ENCODE peak calls at places on chromosomes 4 and X, in four cellular contexts. R is dorsolateral prefrontal cortex, K is astrocyte, N is HFF-Myc. Y is an unnamed sample.

GRCh38 chr4:104408893-104409292 is 85.8 kb downstream of the CXXC4 start:
- DNase-seq in R (no peak), K (no peak), N (no peak), Y (no peak)

GRCh38 chrX:112147206-112147605 is 64.6 kb upstream of the TRPC5 start:
- DNase-seq in R (no peak), K (no peak), N (no peak), Y (no peak)

GRCh38 chr4:155179216-155179615 is 29.2 kb upstream of the NPY2R start:
- DNase-seq in R (no peak), K (peak), N (no peak), Y (no peak)

GRCh38 chr4:107283587-107284559 is 247.8 kb upstream of the DKK2 start:
- DNase-seq in R (no peak), K (peak), N (peak), Y (peak)

GRCh38 chr4:143241892-143242291 is 57.2 kb downstream of the USP38 start:
- DNase-seq in R (no peak), K (peak), N (no peak), Y (no peak)

GRCh38 chrX:18938710-18939109 is 45.2 kb downstream of the PHKA2 start:
- DNase-seq in R (no peak), K (no peak), N (no peak), Y (no peak)

GRCh38 chrX:39492495-39493162 is 605.1 kb downstream of the BCOR start:
- DNase-seq in R (no peak), K (no peak), N (no peak), Y (no peak)

GRCh38 chr4:101420661-101421060 is 73.3 kb upstream of the PPP3CA start:
- DNase-seq in R (no peak), K (peak), N (no peak), Y (no peak)

GRCh38 chrX:68498044-68498507 is 775 bp upstream of the YIPF6 start:
- DNase-seq in R (no peak), K (no peak), N (no peak), Y (no peak)

GRCh38 chrX:15977644-15978043 is 123.0 kb upstream of the AP1S2 start:
- DNase-seq in R (no peak), K (no peak), N (no peak), Y (no peak)

GRCh38 chr4:82562553-82562854 is 716 bp upstream of the TMEM150C start:
- DNase-seq in R (no peak), K (no peak), N (no peak), Y (no peak)

GRCh38 chr4:1236103-1236641 is 12.8 kb downstream of the CTBP1 start:
- DNase-seq in R (no peak), K (no peak), N (no peak), Y (no peak)

GRCh38 chr4:116101321-116101720 is 984.1 kb downstream of the TRAM1L1 start:
- DNase-seq in R (no peak), K (no peak), N (no peak), Y (no peak)

GRCh38 chr4:165662341-165662740 is 210.7 kb upstream of the TLL1 start:
- DNase-seq in R (no peak), K (peak), N (no peak), Y (no peak)

GRCh38 chrX:12471061-12471460 is 320.2 kb upstream of the PRPS2 start:
- DNase-seq in R (no peak), K (no peak), N (no peak), Y (no peak)

GRCh38 chr4:123366144-123366748 is 30.3 kb upstream of the SPRY1 start:
- DNase-seq in R (no peak), K (no peak), N (no peak), Y (no peak)

GRCh38 chrX:66046612-66047235 is 6.8 kb upstream of the VSIG4 start:
- DNase-seq in R (no peak), K (no peak), N (no peak), Y (no peak)

GRCh38 chr4:33357121-33357520 is 2637.0 kb downstream of the PCDH7 start:
- DNase-seq in R (no peak), K (no peak), N (peak), Y (no peak)

GRCh38 chrX:130758072-130758471 is 144.9 kb downstream of the ENOX2 start:
- DNase-seq in R (no peak), K (no peak), N (no peak), Y (no peak)

GRCh38 chrX:73069365-73070035 is 9.8 kb downstream of the PABPC1L2A start:
- DNase-seq in R (no peak), K (no peak), N (no peak), Y (no peak)

GRCh38 chrX:44903107-44903506 is 30.1 kb downstream of the KDM6A start:
- DNase-seq in R (no peak), K (peak), N (no peak), Y (no peak)

GRCh38 chrX:11566158-11566557 is 99.6 kb downstream of the ARHGAP6 start:
- DNase-seq in R (no peak), K (no peak), N (no peak), Y (no peak)

GRCh38 chrX:130082244-130083106 is 27.8 kb downstream of the ELF4 start:
- DNase-seq in R (no peak), K (no peak), N (no peak), Y (no peak)

GRCh38 chrX:72069380-72070160 is 62.1 kb downstream of the RTL5 start:
- DNase-seq in R (no peak), K (no peak), N (no peak), Y (no peak)

GRCh38 chrX:49858341-49858740 is 20.9 kb upstream of the USP27X start:
- DNase-seq in R (no peak), K (no peak), N (no peak), Y (no peak)

GRCh38 chrX:129930941-129931410 is 25.0 kb downstream of the UTP14A start:
- DNase-seq in R (no peak), K (peak), N (no peak), Y (no peak)

GRCh38 chr4:87848622-87849351 is 16.0 kb downstream of the MEPE start:
- DNase-seq in R (peak), K (peak), N (peak), Y (no peak)
- H3K4me3 ChIP-seq in R (peak), K (peak), N (no peak), Y (no peak)

DNA sequence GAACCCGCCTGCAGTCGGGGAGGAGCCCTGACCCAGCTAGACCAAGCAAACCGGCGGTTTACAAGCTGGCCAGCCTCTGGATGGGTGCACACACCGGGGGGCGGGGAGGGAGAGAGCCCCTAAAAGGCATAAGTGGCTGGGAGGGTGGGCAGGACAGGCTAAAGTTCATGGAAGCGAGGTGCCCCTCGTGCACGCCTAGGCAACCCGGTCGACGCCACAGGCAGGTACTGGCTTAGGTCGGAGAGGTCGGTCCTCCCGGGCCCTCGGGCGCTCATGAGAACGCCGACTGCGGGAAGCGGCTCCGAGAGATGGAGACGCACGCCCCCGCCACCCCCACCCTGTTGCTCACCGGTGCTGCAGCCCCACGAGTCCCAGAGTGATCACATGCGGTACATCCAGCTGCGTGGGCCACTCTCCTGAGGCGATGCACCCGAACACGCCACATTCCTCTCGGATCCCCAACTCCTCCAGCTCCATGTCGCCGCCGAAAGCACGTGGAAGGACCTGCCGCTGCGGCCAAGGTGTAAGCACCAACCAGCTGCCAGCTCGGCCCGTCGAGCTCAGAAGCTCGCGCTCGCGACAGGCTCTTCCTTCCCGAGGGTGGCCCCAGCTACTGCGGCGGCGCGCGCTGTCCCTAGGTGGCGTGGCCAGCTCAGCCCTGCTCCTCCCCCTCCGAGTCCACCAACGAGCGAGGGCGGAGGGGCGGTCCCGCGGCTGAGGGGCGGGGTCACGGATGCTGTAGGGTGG is at the start of gene PPAT:
- DNase-seq in R (peak), K (peak), N (peak), Y (peak)
- TF ChIP-seq CTCF in R (peak), K (no peak), N (peak), Y (peak)

GRCh38 chrX:51742586-51742985 is 656 bp upstream of the GSPT2 start:
- DNase-seq in R (no peak), K (no peak), N (no peak), Y (no peak)
- H3K4me3 ChIP-seq in R (peak), K (no peak), N (peak), Y (no peak)

GRCh38 chr4:144645102-144645469 is 870 bp upstream of the HHIP start:
- DNase-seq in R (peak), K (no peak), N (no peak), Y (no peak)

GRCh38 chr4:144648042-144648441 is 2.1 kb downstream of the HHIP start:
- DNase-seq in R (no peak), K (no peak), N (no peak), Y (no peak)

GRCh38 chr4:144647095-144647959 is 1.4 kb downstream of the HHIP start:
- DNase-seq in R (no peak), K (peak), N (no peak), Y (no peak)

GRCh38 chr4:144645621-144646522 is at the start of gene HHIP:
- DNase-seq in R (peak), K (peak), N (no peak), Y (no peak)

DNA sequence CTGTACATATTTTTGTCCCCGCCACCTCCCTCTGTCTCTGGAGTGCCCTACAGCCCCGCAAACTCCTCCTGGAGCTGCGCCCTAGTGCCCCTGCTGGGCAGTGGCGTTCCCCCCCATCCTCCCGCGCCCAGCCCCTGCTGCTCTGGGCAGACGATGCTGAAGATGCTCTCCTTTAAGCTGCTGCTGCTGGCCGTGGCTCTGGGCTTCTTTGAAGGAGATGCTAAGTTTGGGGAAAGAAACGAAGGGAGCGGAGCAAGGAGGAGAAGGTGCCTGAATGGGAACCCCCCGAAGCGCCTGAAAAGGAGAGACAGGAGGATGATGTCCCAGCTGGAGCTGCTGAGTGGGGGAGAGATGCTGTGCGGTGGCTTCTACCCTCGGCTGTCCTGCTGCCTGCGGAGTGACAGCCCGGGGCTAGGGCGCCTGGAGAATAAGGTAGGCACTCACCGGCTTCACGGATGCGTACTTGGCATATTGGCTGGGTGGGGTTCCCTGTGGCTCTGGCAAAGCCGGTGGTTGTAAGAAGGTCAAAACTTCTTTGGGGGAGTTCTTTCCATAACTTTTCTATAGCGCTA is 653 bp downstream of the HHIP start:
- DNase-seq in R (peak), K (no peak), N (no peak), Y (no peak)
- TF ChIP-seq CTCF in R (peak), K (no peak), N (no peak), Y (peak)

GRCh38 chr4:42152507-42153504 is at the start of gene BEND4:
- DNase-seq in R (no peak), K (no peak), N (no peak), Y (no peak)

GRCh38 chr4:42150653-42151567 is 1.5 kb downstream of the BEND4 start:
- DNase-seq in R (no peak), K (no peak), N (no peak), Y (no peak)

GRCh38 chr4:42149004-42149403 is 3.5 kb downstream of the BEND4 start:
- DNase-seq in R (no peak), K (no peak), N (no peak), Y (no peak)

GRCh38 chr4:42148453-42148852 is 4.0 kb downstream of the BEND4 start:
- DNase-seq in R (no peak), K (no peak), N (no peak), Y (no peak)

DNA sequence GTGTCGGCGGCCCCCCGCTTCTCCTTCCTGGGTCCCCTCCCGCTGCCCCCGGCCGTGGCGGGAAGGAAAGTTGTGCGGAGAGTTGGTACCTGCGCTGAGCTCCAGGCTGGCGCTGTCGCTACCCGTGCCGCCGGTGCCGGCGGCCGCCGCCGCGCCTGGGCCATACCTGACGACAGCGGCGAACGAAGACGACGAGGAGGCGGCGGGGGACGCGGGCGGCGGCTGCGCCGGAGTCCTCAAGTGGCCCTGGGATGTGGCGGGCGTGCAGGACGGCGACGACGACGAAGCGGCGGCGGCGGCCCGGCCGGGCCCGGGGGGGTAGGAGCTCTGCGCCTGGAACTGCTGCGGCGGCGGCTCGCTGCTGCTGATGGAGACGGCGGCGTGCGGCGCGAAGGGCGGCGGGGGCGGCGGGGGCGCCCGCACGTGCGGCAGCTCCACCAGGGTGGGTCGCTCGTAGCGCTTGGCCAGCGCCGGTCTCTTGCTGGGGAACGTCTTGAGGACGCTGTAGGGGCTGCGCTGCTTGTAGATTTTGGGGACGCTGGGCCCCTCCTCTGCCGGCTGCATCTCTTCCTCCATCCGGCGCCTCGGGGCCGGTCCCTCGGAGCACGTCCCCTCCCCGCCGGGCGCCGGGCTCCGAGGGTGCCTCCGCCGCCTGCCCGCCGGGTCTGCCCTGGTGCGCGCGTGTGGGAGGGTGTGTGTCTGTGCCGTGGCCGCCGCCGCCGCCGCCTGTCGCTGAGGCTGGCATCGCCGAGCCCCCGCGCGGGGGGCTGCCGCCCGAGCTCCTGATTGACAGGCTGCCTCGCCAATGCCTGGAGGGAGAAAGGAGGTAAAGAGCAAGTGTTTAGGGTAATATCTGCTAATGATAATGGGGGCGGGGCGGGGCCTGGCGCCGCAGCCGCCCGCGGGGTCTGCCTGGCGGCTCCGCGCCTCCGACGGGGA is 618 bp downstream of the BEND4 start:
- DNase-seq in R (no peak), K (no peak), N (no peak), Y (no peak)
- H3K4me3 ChIP-seq in R (peak), K (peak), N (no peak), Y (no peak)

DNA sequence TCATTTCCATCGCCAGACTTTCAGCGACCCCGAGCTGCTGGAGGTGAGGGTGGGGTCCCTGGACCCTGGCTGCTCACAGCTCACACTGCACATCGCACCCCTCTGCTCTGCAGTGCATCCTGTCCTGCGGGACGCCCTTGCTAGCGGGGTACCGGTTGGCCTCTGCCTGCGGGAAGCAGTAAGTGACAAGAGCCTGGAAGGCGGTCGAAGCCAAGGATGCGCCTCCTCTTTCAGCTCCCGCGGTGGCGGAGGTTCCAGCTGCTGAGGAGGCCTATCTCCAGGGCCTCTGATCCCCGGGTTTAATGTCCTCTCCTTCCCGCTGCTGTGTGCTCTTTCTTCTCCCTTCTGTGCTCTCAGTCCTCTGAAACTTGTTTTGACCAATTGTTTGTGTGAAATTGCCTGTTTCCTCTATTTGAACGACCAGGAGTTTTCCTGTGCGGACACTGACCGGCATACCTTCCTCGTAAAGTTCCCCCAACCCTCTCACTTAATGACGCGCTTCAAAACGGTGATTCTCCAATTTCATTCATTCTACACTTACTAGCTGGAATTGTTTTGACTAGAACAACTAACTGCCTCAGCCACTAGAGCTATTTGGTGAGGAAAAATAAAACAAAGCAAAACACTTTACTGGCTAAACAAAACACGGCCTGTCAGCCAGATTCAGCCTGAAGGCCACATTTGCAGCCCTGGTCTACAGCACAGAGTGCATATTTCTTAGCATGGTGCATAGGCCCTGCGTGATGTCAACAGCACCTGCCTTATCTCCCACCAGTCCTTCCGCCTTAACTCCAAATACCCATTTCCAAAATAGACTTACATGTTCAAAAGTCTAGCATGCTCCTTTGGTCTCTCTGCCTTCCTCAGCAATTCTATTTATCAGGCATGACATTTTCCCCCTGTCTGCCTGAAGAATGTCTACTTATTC is 28.0 kb downstream of the MGAT4D start:
- DNase-seq in R (no peak), K (no peak), N (no peak), Y (no peak)
- TF ChIP-seq CTCF in R (no peak), K (no peak), N (no peak), Y (no peak)